ENCODE peak calls at places on chromosome 13, in seven cellular contexts. Y is ovary, V is lower lobe of right lung, C is heart right ventricle, X is adrenal gland, M is colonic mucosa, G is uterus. Q is an unnamed sample.

GRCh38 chr13:97246596-97246995 is 24.5 kb downstream of the MBNL2 start:
- DNase-seq in Y (no peak), V (no peak), C (no peak), X (no peak), M (no peak), G (no peak), Q (no peak)

GRCh38 chr13:85419611-85420010 is 379.6 kb downstream of the SLITRK6 start:
- DNase-seq in X (no peak), G (no peak), M (no peak), V (no peak), C (no peak), Y (no peak), Q (no peak)

GRCh38 chr13:110412132-110412912 is 105.2 kb downstream of the COL4A2 start:
- DNase-seq in V (peak; percentile 73), M (peak; percentile 78), Y (peak; percentile 90), G (peak; percentile 96), X (peak; percentile 95), C (peak; percentile 84), Q (peak; percentile 86)

GRCh38 chr13:97318532-97318931 is 96.4 kb downstream of the MBNL2 start:
- DNase-seq in M (no peak), G (no peak), C (no peak), V (no peak), Y (no peak), X (no peak), Q (no peak)

GRCh38 chr13:63438951-63439350 is 2023.3 kb upstream of the PCDH20 start:
- DNase-seq in G (no peak), M (no peak), V (no peak), C (no peak), X (no peak), Y (no peak), Q (no peak)

GRCh38 chr13:51643114-51643881 is 59.0 kb downstream of the WDFY2 start:
- DNase-seq in G (no peak), C (no peak), M (no peak), Y (no peak), V (no peak), X (no peak), Q (peak; percentile 66)

GRCh38 chr13:106917673-106918652 is 350.0 kb upstream of the ARGLU1 start:
- DNase-seq in Y (peak; percentile 55), C (peak; percentile 82), G (peak; percentile 47), X (peak; percentile 58), M (peak; percentile 78), V (peak; percentile 76), Q (no peak)

GRCh38 chr13:91346848-91347211 is 657 bp upstream of the MIR17HG start:
- DNase-seq in C (no peak), X (no peak), M (peak; percentile 42), Y (no peak), G (no peak), V (no peak), Q (no peak)

GRCh38 chr13:21556051-21556450 is 47.9 kb downstream of the MICU2 start:
- DNase-seq in C (no peak), M (no peak), G (no peak), X (no peak), V (no peak), Y (no peak), Q (no peak)

GRCh38 chr13:35228536-35228935 is 248.0 kb downstream of the MAB21L1 start:
- DNase-seq in Y (no peak), C (no peak), M (no peak), X (no peak), V (no peak), G (no peak), Q (no peak)

GRCh38 chr13:35225582-35225981 is 250.9 kb downstream of the MAB21L1 start:
- DNase-seq in G (no peak), V (no peak), C (no peak), M (no peak), X (no peak), Y (no peak), Q (no peak)

DNA sequence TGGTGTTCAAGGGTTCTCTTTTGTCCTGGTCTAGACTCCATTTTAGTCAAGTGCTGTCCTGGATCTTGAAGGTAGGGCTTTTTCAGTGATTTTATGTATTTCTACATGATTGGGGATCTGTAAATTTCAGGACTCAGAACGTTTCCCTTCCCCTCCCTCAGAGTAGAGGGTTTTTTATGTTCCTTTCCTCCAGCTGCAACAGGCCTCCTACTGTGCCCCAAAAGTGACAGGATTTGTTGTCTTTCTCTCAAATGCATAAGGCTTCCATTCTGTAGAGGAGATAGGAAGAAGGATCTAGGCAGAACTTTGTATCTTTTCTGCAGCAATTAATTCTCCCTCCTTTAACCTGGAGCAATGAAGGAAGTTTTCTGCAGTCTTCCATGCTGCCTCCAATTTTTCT is 251.3 kb downstream of the MAB21L1 start:
- DNase-seq in M (no peak), X (no peak), V (no peak), G (no peak), C (no peak), Y (no peak), Q (no peak)
- H3K27ac ChIP-seq in M (no peak overlapping the region), X (no peak overlapping the region), V (no peak overlapping the region), G (no peak overlapping the region), C (no peak overlapping the region), Y (no peak overlapping the region), Q (no peak overlapping the region)

GRCh38 chr13:98820744-98821371 is 68.4 kb upstream of the SLC15A1 start:
- DNase-seq in Y (no peak), C (no peak), M (no peak), V (no peak), X (no peak), G (no peak), Q (no peak)
- H3K4me3 ChIP-seq in Y (no peak overlapping the region), C (no peak overlapping the region), M (no peak overlapping the region), V (no peak overlapping the region), X (no peak overlapping the region), G (no peak overlapping the region), Q (no peak overlapping the region)

GRCh38 chr13:24313449-24313848 is 4.1 kb downstream of the C1QTNF9 start:
- DNase-seq in C (no peak), M (no peak), Y (no peak), X (no peak), V (no peak), G (no peak), Q (no peak)
- TF ChIP-seq CTCF in C (no peak), M (peak; percentile 11), Y (no peak), X (no peak), V (peak; percentile 35), G (no peak), Q (peak; percentile 24)

GRCh38 chr13:112959701-112960542 is 9.1 kb upstream of the MCF2L start:
- DNase-seq in G (no peak), C (no peak), Y (no peak), M (no peak), X (peak; percentile 8), V (no peak), Q (peak; percentile 23)
- H3K27ac ChIP-seq in G (peak overlapping the region; percentile 8), C (peak overlapping the region; percentile 94), Y (no peak overlapping the region), M (no peak overlapping the region), X (no peak overlapping the region), V (peak overlapping the region; percentile 76), Q (no peak overlapping the region)

DNA sequence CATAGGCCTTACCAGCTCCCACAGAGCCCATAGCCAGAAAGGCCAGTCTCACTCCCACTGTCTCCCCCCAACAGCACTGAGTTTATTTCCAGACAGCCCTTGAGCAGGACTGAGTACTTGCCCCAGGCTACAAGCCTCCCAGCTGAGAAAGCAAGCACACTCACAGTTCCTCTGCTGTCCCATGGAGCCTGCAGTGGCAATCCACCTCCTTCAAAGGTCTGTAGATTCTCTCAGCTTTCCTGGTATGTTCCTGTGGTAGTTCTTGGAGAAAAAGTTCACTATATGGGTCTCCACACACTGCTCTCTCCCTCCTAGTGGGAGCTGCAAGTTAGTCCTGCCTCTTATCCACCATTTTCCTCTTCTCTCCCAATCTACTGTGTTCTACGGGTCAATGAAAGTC is 728.7 kb downstream of the DIAPH3 start:
- DNase-seq in C (no peak), X (no peak), Y (no peak), M (no peak), G (no peak), V (no peak), Q (no peak)
- H3K4me3 ChIP-seq in C (no peak overlapping the region), X (no peak overlapping the region), Y (no peak overlapping the region), M (no peak overlapping the region), G (no peak overlapping the region), V (no peak overlapping the region), Q (no peak overlapping the region)

GRCh38 chr13:48979892-48980291 is 4.2 kb downstream of the FNDC3A start:
- DNase-seq in M (no peak), Y (no peak), C (no peak), X (no peak), V (no peak), G (no peak), Q (no peak)
- TF ChIP-seq CTCF in M (no peak), Y (no peak), C (no peak), X (no peak), V (no peak), G (no peak), Q (no peak)

GRCh38 chr13:99056381-99057014 is 78.6 kb upstream of the DOCK9 start:
- DNase-seq in G (no peak), X (no peak), C (no peak), V (no peak), M (no peak), Y (no peak), Q (no peak)
- H3K27ac ChIP-seq in G (peak overlapping the region; percentile 44), X (no peak overlapping the region), C (no peak overlapping the region), V (peak overlapping the region; percentile 40), M (no peak overlapping the region), Y (no peak overlapping the region), Q (peak overlapping the region; percentile 67)

GRCh38 chr13:50386527-50387123 is 371.4 kb downstream of the KCNRG start:
- DNase-seq in C (peak; percentile 34), X (no peak), Y (no peak), M (no peak), V (no peak), G (no peak), Q (no peak)
- H3K4me3 ChIP-seq in C (peak overlapping the region; percentile 31), X (no peak overlapping the region), Y (no peak overlapping the region), M (no peak overlapping the region), V (peak overlapping the region; percentile 25), G (no peak overlapping the region), Q (no peak overlapping the region)

DNA sequence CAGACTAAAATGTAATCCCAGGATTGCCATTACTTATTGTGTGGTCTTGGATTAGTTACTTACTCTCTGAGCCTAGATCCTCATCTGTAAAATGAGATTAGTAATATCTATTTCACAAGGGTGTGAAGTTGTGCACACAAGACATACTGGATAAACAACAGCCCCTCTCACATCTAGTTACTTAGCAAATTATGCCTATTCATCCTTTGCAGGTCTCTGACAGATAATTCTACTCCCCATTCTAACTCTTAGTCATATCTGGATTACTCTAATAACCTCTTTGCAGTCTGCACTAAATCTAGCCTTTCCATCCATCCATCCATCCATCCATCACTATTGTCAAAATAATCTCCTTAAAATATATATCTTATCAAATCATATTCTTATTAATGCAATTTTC is 12.4 kb downstream of the MTRF1 start:
- DNase-seq in Y (no peak), M (no peak), V (no peak), G (no peak), X (no peak), C (no peak), Q (no peak)
- TF ChIP-seq CTCF in Y (no peak), M (no peak), V (no peak), G (no peak), X (no peak), C (no peak), Q (no peak)